ENCODE peak calls at places on chromosomes 7 and 10, in six cellular contexts. One of them, this sample, is unnamed.
A peak's percentile ranks its signal among the peaks of the same experiment; 100 is the strongest.

GRCh38 chr10:75612904-75613684 is 181.7 kb downstream of the LRMDA start:
- DNase-seq in activated T-helper 1 cell treated with anti-CD3 and anti-CD28 coated beads, Interleukin-2, amount 50 U/mL, for 16 hours: no peak
- DNase-seq in KBM-7: peak; percentile 91
- DNase-seq in activated gamma-delta T cell treated with anti-CD3 and anti-CD28 coated beads, Interleukin-2, amount 50 U/mL, for 16 hours: no peak
- DNase-seq in NCI-H1436: no peak
- DNase-seq in hepatic stellate cell: no peak
- DNase-seq in this sample: peak; percentile 50

GRCh38 chr10:35642023-35642792 is at the start of gene FZD8:
- DNase-seq in activated gamma-delta T cell treated with anti-CD3 and anti-CD28 coated beads, Interleukin-2, amount 50 U/mL, for 16 hours: peak; percentile 27
- DNase-seq in activated T-helper 1 cell treated with anti-CD3 and anti-CD28 coated beads, Interleukin-2, amount 50 U/mL, for 16 hours: peak; percentile 41
- DNase-seq in NCI-H1436: peak; percentile 88
- DNase-seq in hepatic stellate cell: peak; percentile 93
- DNase-seq in KBM-7: peak; percentile 95
- DNase-seq in this sample: peak; percentile 58

GRCh38 chr7:4742852-4743251 is 32.6 kb upstream of the AP5Z1 start:
- DNase-seq in NCI-H1436: no peak
- DNase-seq in activated T-helper 1 cell treated with anti-CD3 and anti-CD28 coated beads, Interleukin-2, amount 50 U/mL, for 16 hours: no peak
- DNase-seq in hepatic stellate cell: no peak
- DNase-seq in KBM-7: no peak
- DNase-seq in activated gamma-delta T cell treated with anti-CD3 and anti-CD28 coated beads, Interleukin-2, amount 50 U/mL, for 16 hours: no peak
- DNase-seq in this sample: no peak

GRCh38 chr10:95333997-95334792 is 43.4 kb upstream of the PDLIM1 start:
- DNase-seq in activated gamma-delta T cell treated with anti-CD3 and anti-CD28 coated beads, Interleukin-2, amount 50 U/mL, for 16 hours: no peak
- DNase-seq in NCI-H1436: no peak
- DNase-seq in KBM-7: no peak
- DNase-seq in hepatic stellate cell: peak; percentile 86
- DNase-seq in activated T-helper 1 cell treated with anti-CD3 and anti-CD28 coated beads, Interleukin-2, amount 50 U/mL, for 16 hours: no peak
- DNase-seq in this sample: no peak

GRCh38 chr10:102501201-102502028 is 1.1 kb downstream of the ACTR1A start:
- DNase-seq in KBM-7: no peak
- DNase-seq in NCI-H1436: no peak
- DNase-seq in activated T-helper 1 cell treated with anti-CD3 and anti-CD28 coated beads, Interleukin-2, amount 50 U/mL, for 16 hours: no peak
- DNase-seq in activated gamma-delta T cell treated with anti-CD3 and anti-CD28 coated beads, Interleukin-2, amount 50 U/mL, for 16 hours: no peak
- DNase-seq in hepatic stellate cell: no peak
- DNase-seq in this sample: no peak

GRCh38 chr10:114181971-114182370 is 2.8 kb downstream of the TDRD1 start:
- DNase-seq in activated T-helper 1 cell treated with anti-CD3 and anti-CD28 coated beads, Interleukin-2, amount 50 U/mL, for 16 hours: no peak
- DNase-seq in activated gamma-delta T cell treated with anti-CD3 and anti-CD28 coated beads, Interleukin-2, amount 50 U/mL, for 16 hours: no peak
- DNase-seq in hepatic stellate cell: no peak
- DNase-seq in NCI-H1436: no peak
- DNase-seq in KBM-7: peak; percentile 26
- DNase-seq in this sample: no peak

GRCh38 chr7:77877800-77878199 is 79.2 kb downstream of the PHTF2 start:
- DNase-seq in KBM-7: no peak
- DNase-seq in activated gamma-delta T cell treated with anti-CD3 and anti-CD28 coated beads, Interleukin-2, amount 50 U/mL, for 16 hours: no peak
- DNase-seq in hepatic stellate cell: no peak
- DNase-seq in activated T-helper 1 cell treated with anti-CD3 and anti-CD28 coated beads, Interleukin-2, amount 50 U/mL, for 16 hours: no peak
- DNase-seq in NCI-H1436: no peak
- DNase-seq in this sample: no peak

GRCh38 chr7:111090834-111091233 is at the start of gene LRRN3:
- DNase-seq in hepatic stellate cell: peak; percentile 43
- DNase-seq in NCI-H1436: peak; percentile 46
- DNase-seq in KBM-7: no peak
- DNase-seq in activated T-helper 1 cell treated with anti-CD3 and anti-CD28 coated beads, Interleukin-2, amount 50 U/mL, for 16 hours: no peak
- DNase-seq in activated gamma-delta T cell treated with anti-CD3 and anti-CD28 coated beads, Interleukin-2, amount 50 U/mL, for 16 hours: no peak
- DNase-seq in this sample: no peak

GRCh38 chr10:121455377-121455776 is 142.9 kb downstream of the FGFR2 start:
- DNase-seq in KBM-7: no peak
- DNase-seq in NCI-H1436: no peak
- DNase-seq in activated T-helper 1 cell treated with anti-CD3 and anti-CD28 coated beads, Interleukin-2, amount 50 U/mL, for 16 hours: no peak
- DNase-seq in activated gamma-delta T cell treated with anti-CD3 and anti-CD28 coated beads, Interleukin-2, amount 50 U/mL, for 16 hours: no peak
- DNase-seq in hepatic stellate cell: no peak
- DNase-seq in this sample: no peak

GRCh38 chr10:78754269-78755074 is 314.3 kb upstream of the ZMIZ1 start:
- DNase-seq in activated T-helper 1 cell treated with anti-CD3 and anti-CD28 coated beads, Interleukin-2, amount 50 U/mL, for 16 hours: no peak
- DNase-seq in activated gamma-delta T cell treated with anti-CD3 and anti-CD28 coated beads, Interleukin-2, amount 50 U/mL, for 16 hours: no peak
- DNase-seq in KBM-7: peak; percentile 21
- DNase-seq in hepatic stellate cell: peak; percentile 66
- DNase-seq in NCI-H1436: no peak
- DNase-seq in this sample: peak; percentile 36

GRCh38 chr10:102009801-102010425 is 46.1 kb downstream of the ARMH3 start:
- DNase-seq in activated gamma-delta T cell treated with anti-CD3 and anti-CD28 coated beads, Interleukin-2, amount 50 U/mL, for 16 hours: peak; percentile 2
- DNase-seq in activated T-helper 1 cell treated with anti-CD3 and anti-CD28 coated beads, Interleukin-2, amount 50 U/mL, for 16 hours: no peak
- DNase-seq in hepatic stellate cell: peak; percentile 81
- DNase-seq in KBM-7: peak; percentile 76
- DNase-seq in NCI-H1436: peak; percentile 52
- DNase-seq in this sample: peak; percentile 54